ENCODE peak calls at places on chromosome 11, in six cellular contexts. H, D, J, Y, A and C are unnamed samples.
A peak's percentile ranks its signal among the peaks of the same experiment; 100 is the strongest.

GRCh38 chr11:66904055-66904454 is 47.2 kb downstream of the LRFN4 start:
- DNase-seq in H (no peak), D (no peak), J (no peak), Y (peak; percentile 23), A (no peak), C (no peak)

GRCh38 chr11:927871-928270 is 2.2 kb downstream of the AP2A2 start:
- DNase-seq in H (no peak), D (no peak), J (no peak), Y (no peak), A (no peak), C (no peak)

GRCh38 chr11:125275905-125276634 is 111.5 kb downstream of the PKNOX2 start:
- DNase-seq in H (no peak), D (no peak), J (no peak), Y (peak; percentile 64), A (no peak), C (peak; percentile 41)

GRCh38 chr11:130937051-130937450 is 20.8 kb upstream of the SNX19 start:
- DNase-seq in H (peak; percentile 27), D (no peak), J (no peak), Y (no peak), A (no peak), C (no peak)

GRCh38 chr11:99739464-99740089 is 718.8 kb downstream of the CNTN5 start:
- DNase-seq in H (no peak), D (peak; percentile 56), J (peak; percentile 7), Y (peak; percentile 40), A (no peak), C (peak; percentile 51)

GRCh38 chr11:131982154-131982553 is 611.7 kb downstream of the NTM start:
- DNase-seq in H (no peak), D (peak; percentile 41), J (peak; percentile 58), Y (no peak), A (peak; percentile 84), C (no peak)

GRCh38 chr11:11020747-11021149 is 162.9 kb upstream of the ZBED5 start:
- DNase-seq in H (no peak), D (no peak), J (no peak), Y (peak; percentile 26), A (no peak), C (no peak)

GRCh38 chr11:45107051-45107450 is 39.4 kb upstream of the PRDM11 start:
- DNase-seq in H (no peak), D (no peak), J (no peak), Y (no peak), A (no peak), C (no peak)

GRCh38 chr11:9862981-9863380 is 199.1 kb downstream of the SWAP70 start:
- DNase-seq in H (no peak), D (no peak), J (no peak), Y (no peak), A (no peak), C (no peak)

GRCh38 chr11:21785351-21785750 is 407.5 kb upstream of the ANO5 start:
- DNase-seq in H (no peak), D (no peak), J (no peak), Y (no peak), A (no peak), C (no peak)

GRCh38 chr11:66373261-66373660 is 1.7 kb upstream of the SLC29A2 start:
- DNase-seq in H (no peak), D (no peak), J (no peak), Y (no peak), A (no peak), C (no peak)

GRCh38 chr11:129224538-129224937 is 32.4 kb upstream of the ARHGAP32 start:
- DNase-seq in H (no peak), D (no peak), J (no peak), Y (no peak), A (no peak), C (no peak)

GRCh38 chr11:57499413-57499982 is 16.0 kb downstream of the SLC43A1 start:
- DNase-seq in H (peak; percentile 81), D (peak; percentile 91), J (peak; percentile 89), Y (peak; percentile 82), A (peak; percentile 99), C (peak; percentile 91)

GRCh38 chr11:124812876-124813275 is 12.7 kb upstream of the MSANTD2 start:
- DNase-seq in H (peak; percentile 32), D (no peak), J (no peak), Y (no peak), A (no peak), C (no peak)

GRCh38 chr11:128790200-128790599 is 76.9 kb downstream of the KCNJ1 start:
- DNase-seq in H (no peak), D (no peak), J (no peak), Y (peak; percentile 70), A (no peak), C (peak; percentile 53)

GRCh38 chr11:113974741-113975470 is at the start of gene HTR3A:
- DNase-seq in H (no peak), D (peak; percentile 49), J (peak; percentile 43), Y (no peak), A (peak; percentile 91), C (peak; percentile 24)

GRCh38 chr11:82003671-82004148 is 730.0 kb downstream of the FAM181B start:
- DNase-seq in H (no peak), D (no peak), J (no peak), Y (no peak), A (no peak), C (no peak)

GRCh38 chr11:34339149-34340064 is 18.4 kb downstream of the ABTB2 start:
- DNase-seq in H (no peak), D (no peak), J (no peak), Y (no peak), A (no peak), C (no peak)

GRCh38 chr11:120929664-120930154 is 94.2 kb upstream of the TBCEL start:
- DNase-seq in H (peak; percentile 48), D (peak; percentile 73), J (peak; percentile 73), Y (peak; percentile 26), A (peak; percentile 91), C (peak; percentile 55)

GRCh38 chr11:6618117-6619020 is 853 bp downstream of the TPP1 start:
- DNase-seq in H (peak; percentile 14), D (no peak), J (no peak), Y (peak; percentile 90), A (no peak), C (peak; percentile 97)

DNA sequence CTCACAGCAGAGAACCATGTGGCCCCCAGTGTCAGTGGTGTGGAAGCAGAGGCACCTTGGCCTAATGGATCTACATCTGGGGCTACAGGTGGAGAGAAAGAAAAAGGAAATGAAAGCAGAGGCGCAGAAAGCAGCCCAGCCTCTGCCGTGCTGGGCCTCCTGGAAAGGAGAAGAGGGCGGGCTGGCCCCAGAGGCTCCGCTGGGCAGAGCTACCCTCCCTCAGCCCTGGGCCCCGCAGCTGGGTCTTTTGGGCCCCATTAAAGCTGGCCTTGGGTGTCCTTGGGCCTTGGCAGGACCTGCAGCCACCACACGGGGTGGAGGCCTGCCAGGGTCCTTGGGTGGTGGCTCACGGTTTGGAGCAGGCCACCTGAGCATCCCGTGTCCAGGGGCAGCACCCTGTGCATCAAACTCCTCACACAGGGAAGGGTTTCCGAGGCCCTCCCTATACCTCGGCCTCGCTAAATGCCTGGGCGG is 31.6 kb upstream of the GAL start:
- DNase-seq in H (no peak), D (no peak), J (no peak), Y (no peak), A (no peak), C (no peak)
- H2AFZ ChIP-seq in H (no peak overlapping the region), D (no peak overlapping the region), J (no peak overlapping the region), Y (no peak overlapping the region), A (no peak overlapping the region), C (no peak overlapping the region)

GRCh38 chr11:110621826-110622225 is 90.4 kb downstream of the ARHGAP20 start:
- DNase-seq in H (no peak), D (no peak), J (no peak), Y (peak; percentile 78), A (no peak), C (no peak)
- H3K14ac ChIP-seq in H (no peak overlapping the region), D (no peak overlapping the region), J (no peak overlapping the region), Y (peak overlapping the region; percentile 75), A (no peak overlapping the region), C (no peak overlapping the region)

GRCh38 chr11:76510060-76511047 is 65.5 kb downstream of the EMSY start:
- DNase-seq in H (no peak), D (no peak), J (no peak), Y (peak; percentile 56), A (peak; percentile 54), C (peak; percentile 32)

GRCh38 chr11:76512851-76513653 is 68.2 kb downstream of the EMSY start:
- DNase-seq in H (no peak), D (no peak), J (no peak), Y (peak; percentile 65), A (no peak), C (peak; percentile 62)

GRCh38 chr11:76515494-76515893 is 70.7 kb downstream of the EMSY start:
- DNase-seq in H (no peak), D (no peak), J (no peak), Y (no peak), A (no peak), C (no peak)

DNA sequence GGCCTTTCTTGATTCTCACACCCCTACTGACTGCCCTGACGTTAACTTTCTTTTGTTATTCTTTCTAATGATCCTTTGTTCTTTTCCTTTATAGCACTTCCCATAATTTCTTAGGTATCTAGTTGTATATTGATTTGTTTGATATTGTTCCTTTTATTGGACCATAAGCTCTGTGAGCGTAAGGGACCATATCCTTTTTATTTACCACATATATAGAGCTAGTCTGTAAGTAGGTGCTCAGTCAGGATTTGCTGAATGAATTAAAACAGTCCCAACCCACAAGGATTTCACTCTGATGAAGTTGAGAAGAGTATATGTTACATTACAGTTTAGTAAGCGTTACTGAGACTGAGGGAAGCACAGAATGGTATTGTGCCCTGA is 68.8 kb downstream of the EMSY start:
- DNase-seq in H (no peak), D (no peak), J (no peak), Y (no peak), A (no peak), C (no peak)
- H3K27ac ChIP-seq in H (no peak overlapping the region), D (no peak overlapping the region), J (no peak overlapping the region), Y (no peak overlapping the region), A (no peak overlapping the region), C (no peak overlapping the region)

GRCh38 chr11:119335655-119336543 is 1.6 kb downstream of the RNF26 start:
- DNase-seq in H (no peak), D (no peak), J (no peak), Y (no peak), A (no peak), C (no peak)

GRCh38 chr11:119335091-119335654 is 846 bp downstream of the RNF26 start:
- DNase-seq in H (no peak), D (no peak), J (no peak), Y (no peak), A (no peak), C (no peak)

GRCh38 chr11:119334173-119334930 is at the start of gene RNF26:
- DNase-seq in H (peak; percentile 96), D (peak; percentile 99), J (peak; percentile 98), Y (peak; percentile 98), A (peak; percentile 98), C (peak; percentile 99)

GRCh38 chr11:119330237-119330636 is 4.1 kb upstream of the RNF26 start:
- DNase-seq in H (no peak), D (no peak), J (no peak), Y (no peak), A (no peak), C (no peak)

DNA sequence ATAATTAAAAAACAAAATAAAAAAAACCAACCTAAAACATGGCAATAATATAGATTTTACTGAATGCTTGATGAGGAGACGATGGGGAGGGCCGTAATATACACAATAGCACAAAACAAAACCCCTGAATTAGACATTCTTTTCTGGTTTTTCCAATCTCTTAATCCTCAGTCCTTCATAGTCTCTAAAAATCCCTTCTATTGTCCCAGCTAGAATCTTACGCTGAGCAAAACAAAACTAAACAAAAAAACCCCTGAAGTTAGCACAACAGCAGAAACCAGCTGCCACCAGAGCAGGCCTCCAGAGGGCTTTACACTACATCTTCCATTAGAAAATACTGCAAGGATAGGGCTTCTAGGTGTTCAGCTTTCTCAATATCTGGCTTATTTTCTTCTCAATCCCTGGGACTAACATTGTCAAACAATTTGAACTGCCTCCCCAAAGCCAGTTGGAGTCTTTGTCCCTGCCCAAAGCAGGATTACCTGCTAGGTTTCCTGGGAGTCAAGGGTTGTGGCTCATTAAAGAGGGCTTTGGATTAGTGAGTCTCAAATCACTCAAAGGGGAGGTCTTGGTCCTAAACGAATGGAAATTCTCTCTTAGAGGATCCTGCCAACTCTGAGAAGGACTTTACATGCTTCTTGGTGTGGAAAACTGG is 2.1 kb upstream of the RNF26 start:
- DNase-seq in H (no peak), D (no peak), J (no peak), Y (no peak), A (no peak), C (no peak)
- H2AFZ ChIP-seq in H (no peak overlapping the region), D (peak overlapping the region; percentile 75), J (peak overlapping the region; percentile 45), Y (no peak overlapping the region), A (no peak overlapping the region), C (no peak overlapping the region)